ENCODE peak calls at places on chromosomes 7 and 10, in four cellular contexts. H, P, N and W are unnamed samples.

GRCh38 chr7:69683002-69683401 is 84.7 kb downstream of the AUTS2 start:
- DNase-seq in H (no peak), P (no peak), N (no peak), W (no peak)

GRCh38 chr10:22648547-22648961 is 65.8 kb downstream of the PIP4K2A start:
- DNase-seq in H (no peak), P (no peak), N (no peak), W (no peak)

GRCh38 chr7:44757739-44758138 is 9.1 kb downstream of the ZMIZ2 start:
- DNase-seq in H (no peak), P (no peak), N (no peak), W (no peak)

GRCh38 chr7:120168066-120168465 is 104.9 kb upstream of the KCND2 start:
- DNase-seq in H (no peak), P (no peak), N (no peak), W (no peak)

GRCh38 chr7:141709318-141709717 is 1.2 kb downstream of the WEE2 start:
- DNase-seq in H (no peak), P (no peak), N (no peak), W (no peak)

GRCh38 chr10:76456190-76456589 is 1024.8 kb downstream of the LRMDA start:
- DNase-seq in H (no peak), P (no peak), N (no peak), W (no peak)

GRCh38 chr7:25386311-25386744 is 158.0 kb upstream of the NPVF start:
- DNase-seq in H (no peak), P (no peak), N (no peak), W (no peak)

GRCh38 chr10:98135222-98135899 is 904 bp downstream of the R3HCC1L start:
- DNase-seq in H (peak), P (peak), N (no peak), W (no peak)

GRCh38 chr10:86172296-86172695 is 194.3 kb downstream of the GRID1 start:
- DNase-seq in H (no peak), P (no peak), N (no peak), W (no peak)

GRCh38 chr7:151585744-151586424 is 66.2 kb upstream of the RHEB start:
- DNase-seq in H (no peak), P (no peak), N (no peak), W (no peak)

GRCh38 chr7:111229181-111229740 is 138.3 kb downstream of the LRRN3 start:
- DNase-seq in H (no peak), P (no peak), N (no peak), W (no peak)

GRCh38 chr7:27172388-27172774 is 1.7 kb downstream of the HOXA10 start:
- DNase-seq in H (no peak), P (no peak), N (no peak), W (no peak)

GRCh38 chr10:129108994-129109393 is 358.0 kb upstream of the MGMT start:
- DNase-seq in H (no peak), P (no peak), N (no peak), W (no peak)

GRCh38 chr10:69337312-69338132 is 59.2 kb downstream of the HK1 start:
- DNase-seq in H (peak), P (no peak), N (no peak), W (no peak)

GRCh38 chr10:103922659-103923058 is 4.7 kb upstream of the STN1 start:
- DNase-seq in H (no peak), P (no peak), N (no peak), W (no peak)

GRCh38 chr7:13829914-13830603 is 159.4 kb downstream of the ETV1 start:
- DNase-seq in H (no peak), P (no peak), N (no peak), W (no peak)

GRCh38 chr7:138032186-138032585 is 30.3 kb upstream of the CREB3L2 start:
- DNase-seq in H (no peak), P (no peak), N (no peak), W (no peak)

GRCh38 chr10:78541528-78542470 is 508.1 kb downstream of the RPS24 start:
- DNase-seq in H (no peak), P (peak), N (no peak), W (no peak)

GRCh38 chr7:48139461-48139860 is 31.8 kb upstream of the ABCA13 start:
- DNase-seq in H (no peak), P (no peak), N (no peak), W (no peak)

GRCh38 chr7:76165973-76166403 is 35.7 kb upstream of the SRRM3 start:
- DNase-seq in H (no peak), P (no peak), N (no peak), W (no peak)

GRCh38 chr10:8033812-8034665 is 20.4 kb upstream of the GATA3 start:
- DNase-seq in H (no peak), P (no peak), N (no peak), W (no peak)

GRCh38 chr7:121279060-121279620 is 49.7 kb upstream of the WNT16 start:
- DNase-seq in H (no peak), P (no peak), N (no peak), W (no peak)

GRCh38 chr10:14476641-14477407 is 146.1 kb upstream of the FRMD4A start:
- DNase-seq in H (no peak), P (no peak), N (no peak), W (no peak)

GRCh38 chr7:112450807-112451661 is 774 bp downstream of the IFRD1 start:
- DNase-seq in H (peak), P (peak), N (peak), W (peak)
- TF ChIP-seq POLR2A in H (peak), P (peak), N (no peak), W (peak)

DNA sequence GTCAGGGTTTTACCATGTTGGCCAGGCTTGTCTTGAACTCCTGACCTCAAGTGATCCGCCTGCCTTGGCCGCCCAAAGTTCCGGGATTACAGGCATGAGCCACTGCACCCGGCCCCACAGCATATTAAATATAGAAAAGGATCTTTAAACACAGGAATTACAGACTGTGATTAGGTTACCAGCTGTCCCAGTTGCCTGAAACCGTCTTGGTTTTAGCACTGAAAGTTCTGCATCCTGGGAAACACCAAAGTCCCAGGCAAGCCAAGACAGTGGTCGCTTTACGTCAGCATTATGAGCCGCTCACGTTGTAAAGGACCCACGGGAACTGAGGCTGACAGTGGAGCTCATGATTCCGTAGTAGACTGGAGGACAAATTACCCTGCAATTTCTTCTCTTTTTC is 69.0 kb upstream of the FAM180A start:
- DNase-seq in H (no peak), P (no peak), N (no peak), W (no peak)
- TF ChIP-seq POLR2A in H (no peak), P (no peak), N (no peak), W (no peak)

DNA sequence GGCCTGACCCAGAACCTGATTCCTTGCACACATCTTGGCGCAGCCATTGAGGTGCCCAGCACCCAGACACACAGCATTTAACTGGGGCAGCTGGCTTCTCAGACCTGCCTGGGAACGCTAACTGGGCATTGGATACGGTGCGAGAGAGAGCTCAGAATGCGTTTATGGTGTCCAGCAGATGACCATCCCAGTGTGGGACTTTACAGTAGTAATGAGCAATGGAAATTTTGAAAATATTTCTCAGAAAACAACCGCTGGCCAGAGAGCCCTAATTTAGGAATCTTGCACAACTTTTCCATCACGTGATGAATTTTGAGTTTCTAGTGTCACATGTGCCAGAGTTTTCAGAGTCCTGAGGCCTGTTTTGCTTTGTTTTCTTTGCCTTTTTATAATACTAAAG is 78.2 kb upstream of the SEC61G start:
- DNase-seq in H (no peak), P (peak), N (no peak), W (no peak)
- TF ChIP-seq POLR2A in H (no peak), P (no peak), N (no peak), W (no peak)

DNA sequence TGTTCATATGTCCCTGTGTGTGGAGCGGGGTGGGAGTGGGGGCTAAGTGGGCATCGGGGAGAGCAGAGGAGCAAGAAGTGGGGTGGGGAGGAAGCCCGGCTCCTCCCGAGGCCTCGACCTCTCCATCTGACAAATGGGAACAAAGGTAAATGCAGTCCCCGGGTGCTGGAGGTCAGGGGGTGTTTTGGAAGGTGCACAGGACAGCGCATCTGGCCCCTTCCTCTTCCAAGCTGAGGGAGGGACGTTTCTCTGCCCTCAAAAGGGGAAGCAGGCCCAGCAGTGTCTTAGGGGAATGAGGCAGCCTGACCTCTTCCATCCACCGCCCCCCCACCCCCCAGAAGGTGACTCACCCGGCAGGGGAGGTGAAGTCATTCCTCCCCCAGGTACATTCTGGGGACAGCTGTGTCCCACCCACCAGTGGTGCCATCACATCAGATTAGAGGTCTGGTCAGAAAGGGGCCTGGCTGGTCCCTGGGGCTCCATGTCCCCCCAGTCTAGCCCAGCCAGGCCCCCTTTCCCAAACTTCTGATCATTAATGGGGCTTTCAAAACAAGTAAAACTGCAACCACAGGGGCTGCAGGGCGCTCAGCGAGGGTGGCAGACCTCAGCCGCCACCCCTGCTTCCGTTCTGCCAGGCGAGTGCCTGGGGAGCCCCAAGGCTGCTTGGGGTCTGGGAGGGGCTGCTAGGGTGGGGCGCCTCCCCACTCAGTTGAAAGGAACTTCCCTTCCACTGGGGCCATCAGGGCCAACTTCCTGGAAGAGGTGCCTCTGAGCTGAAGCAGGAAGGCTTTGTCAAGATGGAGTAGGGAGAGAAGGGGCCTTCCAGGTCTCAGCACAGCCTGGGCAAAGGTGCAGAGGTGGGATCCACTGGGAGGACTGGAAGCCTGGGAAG is 10.7 kb downstream of the LFNG start:
- DNase-seq in H (no peak), P (no peak), N (no peak), W (no peak)
- TF ChIP-seq POLR2A in H (no peak), P (no peak), N (no peak), W (no peak)

GRCh38 chr10:21497177-21497807 is 28.2 kb downstream of the SKIDA1 start:
- DNase-seq in H (peak), P (peak), N (peak), W (no peak)
- TF ChIP-seq POLR2A in H (peak), P (no peak), N (no peak), W (no peak)

GRCh38 chr7:5525271-5526189 is 101.9 kb upstream of the TNRC18 start:
- DNase-seq in H (no peak), P (no peak), N (no peak), W (no peak)
- TF ChIP-seq POLR2A in H (no peak), P (no peak), N (no peak), W (peak)

GRCh38 chr10:91798736-91799579 is 732 bp downstream of the TNKS2 start:
- DNase-seq in H (peak), P (peak), N (no peak), W (peak)
- TF ChIP-seq POLR2A in H (no peak), P (no peak), N (no peak), W (no peak)

GRCh38 chr7:43645699-43646226 is 62.9 kb downstream of the STK17A start:
- DNase-seq in H (no peak), P (no peak), N (no peak), W (no peak)
- TF ChIP-seq POLR2A in H (no peak), P (no peak), N (no peak), W (no peak)